ENCODE peak calls at places on chromosome 17, in eight cellular contexts. D, J, F, Z, U, O, E and R are unnamed samples.

GRCh38 chr17:47095268-47095667 is 93.8 kb downstream of the CDC27 start:
- DNase-seq in D (no peak), J (no peak), F (peak), Z (no peak), U (no peak), O (no peak), E (no peak), R (no peak)

GRCh38 chr17:62792122-62792800 is 15.9 kb downstream of the MARCHF10 start:
- DNase-seq in D (no peak), J (no peak), F (peak), Z (no peak), U (no peak), O (no peak), E (peak), R (no peak)

GRCh38 chr17:31807846-31808245 is 51.2 kb downstream of the COPRS start:
- DNase-seq in D (no peak), J (no peak), F (peak), Z (no peak), U (no peak), O (no peak), E (no peak), R (no peak)

GRCh38 chr17:37446027-37446426 is 39.3 kb downstream of the TADA2A start:
- DNase-seq in D (no peak), J (no peak), F (peak), Z (no peak), U (no peak), O (no peak), E (peak), R (no peak)

GRCh38 chr17:67438669-67439068 is 61.6 kb downstream of the PITPNC1 start:
- DNase-seq in D (no peak), J (no peak), F (no peak), Z (no peak), U (no peak), O (no peak), E (no peak), R (no peak)

GRCh38 chr17:76153202-76153601 is 12.2 kb upstream of the FOXJ1 start:
- DNase-seq in D (no peak), J (no peak), F (no peak), Z (no peak), U (no peak), O (no peak), E (no peak), R (no peak)

GRCh38 chr17:72682597-72682996 is 409.9 kb downstream of the SLC39A11 start:
- DNase-seq in D (no peak), J (no peak), F (peak), Z (no peak), U (no peak), O (no peak), E (peak), R (no peak)

GRCh38 chr17:38456031-38456815 is 28.0 kb downstream of the ARHGAP23 start:
- DNase-seq in D (no peak), J (no peak), F (no peak), Z (no peak), U (no peak), O (no peak), E (peak), R (no peak)

GRCh38 chr17:31279401-31279800 is 17.6 kb downstream of the OMG start:
- DNase-seq in D (no peak), J (no peak), F (no peak), Z (no peak), U (no peak), O (no peak), E (no peak), R (no peak)

GRCh38 chr17:42016952-42017865 is at the start of gene DNAJC7:
- DNase-seq in D (peak), J (peak), F (peak), Z (peak), U (peak), O (peak), E (peak), R (peak)

GRCh38 chr17:67491009-67491677 is 114.1 kb downstream of the PITPNC1 start:
- DNase-seq in D (peak), J (peak), F (peak), Z (peak), U (peak), O (peak), E (peak), R (peak)

GRCh38 chr17:19915579-19915978 is 47.8 kb upstream of the ULK2 start:
- DNase-seq in D (no peak), J (no peak), F (no peak), Z (no peak), U (no peak), O (no peak), E (no peak), R (no peak)

GRCh38 chr17:56269509-56269908 is 116.2 kb downstream of the ANKFN1 start:
- DNase-seq in D (no peak), J (no peak), F (peak), Z (no peak), U (no peak), O (no peak), E (no peak), R (no peak)

GRCh38 chr17:48625502-48626201 is 506 bp downstream of the HOXB9 start:
- DNase-seq in D (no peak), J (no peak), F (no peak), Z (no peak), U (no peak), O (no peak), E (peak), R (no peak)

DNA sequence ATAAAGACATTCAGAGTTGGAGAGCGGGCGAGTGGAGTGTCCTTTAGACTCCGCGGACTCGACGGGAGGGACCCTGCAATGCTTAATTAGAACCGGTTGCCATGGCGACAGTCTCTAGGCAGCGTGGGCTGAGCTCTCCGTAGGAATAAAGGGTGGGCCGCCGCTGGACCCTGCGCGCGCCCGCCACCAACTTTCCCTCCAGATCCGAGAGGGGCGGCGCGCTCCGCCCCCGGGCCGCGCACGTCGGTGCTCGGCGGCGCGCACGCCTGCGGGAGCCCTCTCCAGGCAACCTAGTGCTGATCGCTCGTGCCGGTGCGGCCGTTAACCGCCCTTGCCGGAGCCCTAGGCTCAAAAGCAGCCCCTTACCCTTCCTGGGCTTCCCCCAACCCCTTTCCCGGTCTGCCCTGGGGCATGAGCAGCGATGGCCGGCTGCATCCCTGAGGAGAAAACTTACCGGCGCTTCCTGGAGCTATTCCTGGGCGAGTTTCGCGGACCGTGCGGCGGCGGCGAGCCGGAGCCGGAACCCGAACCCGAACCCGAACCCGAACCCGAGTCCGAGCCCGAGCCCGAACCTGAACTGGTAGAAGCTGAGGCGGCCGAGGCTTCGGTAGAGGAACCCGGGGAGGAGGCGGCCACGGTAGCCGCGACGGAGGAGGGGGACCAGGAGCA is at the start of gene PPM1E:
- DNase-seq in D (peak), J (peak), F (peak), Z (peak), U (no peak), O (no peak), E (peak), R (no peak)
- H3K27ac ChIP-seq in D (no peak), J (no peak), F (no peak), Z (no peak), U (peak), O (no peak), E (no peak), R (no peak)

DNA sequence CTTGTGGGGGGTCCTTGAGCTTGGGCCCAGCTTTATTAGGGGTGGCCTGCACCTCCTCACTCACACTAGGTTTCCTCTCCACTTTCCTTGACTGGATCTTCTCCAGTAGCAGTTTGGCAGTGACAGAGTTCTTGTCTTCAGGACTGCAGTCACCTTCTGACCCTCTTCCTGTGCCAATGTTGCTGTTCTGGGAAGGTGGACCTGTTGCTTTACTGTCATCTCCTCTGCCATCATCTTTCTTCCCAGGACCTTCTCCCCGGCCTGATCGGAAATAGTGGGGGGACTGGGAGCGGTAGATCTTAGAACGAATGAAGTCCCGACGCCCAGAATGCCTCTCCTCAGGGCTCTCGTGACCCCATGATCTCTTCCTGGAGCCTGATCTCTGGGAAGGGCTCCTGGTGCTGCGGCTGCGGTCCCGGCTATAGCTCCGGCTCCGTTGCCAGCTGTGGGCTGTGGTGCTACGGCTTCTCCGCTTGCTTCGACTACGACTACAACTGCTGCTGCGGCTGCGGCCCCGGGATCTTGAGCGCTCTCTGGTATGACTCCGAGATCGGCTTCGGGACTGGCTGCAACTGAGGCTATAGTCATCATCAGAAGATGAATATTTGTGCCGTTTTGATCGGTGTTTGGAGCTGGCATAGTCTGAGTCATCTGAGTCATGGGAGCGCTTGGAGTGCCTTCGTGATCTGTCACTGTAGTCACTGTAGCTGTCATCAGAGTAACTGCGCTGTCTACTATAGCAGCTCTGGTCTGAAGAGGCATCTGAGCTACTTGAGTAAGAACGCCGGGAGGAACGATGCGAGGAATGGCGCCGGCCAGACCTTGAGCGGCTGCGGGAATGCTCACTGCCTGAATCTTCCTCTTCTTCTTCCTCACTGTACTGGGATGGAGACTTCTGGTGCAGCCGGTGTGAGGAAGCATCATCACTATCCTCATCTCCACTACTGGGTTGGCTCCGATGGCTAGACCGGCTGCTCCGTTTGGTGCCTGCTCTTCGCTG is 9.5 kb upstream of the ITGA2B start:
- DNase-seq in D (no peak), J (no peak), F (peak), Z (no peak), U (no peak), O (no peak), E (no peak), R (no peak)
- H3K27ac ChIP-seq in D (no peak), J (no peak), F (no peak), Z (no peak), U (no peak), O (no peak), E (no peak), R (no peak)

DNA sequence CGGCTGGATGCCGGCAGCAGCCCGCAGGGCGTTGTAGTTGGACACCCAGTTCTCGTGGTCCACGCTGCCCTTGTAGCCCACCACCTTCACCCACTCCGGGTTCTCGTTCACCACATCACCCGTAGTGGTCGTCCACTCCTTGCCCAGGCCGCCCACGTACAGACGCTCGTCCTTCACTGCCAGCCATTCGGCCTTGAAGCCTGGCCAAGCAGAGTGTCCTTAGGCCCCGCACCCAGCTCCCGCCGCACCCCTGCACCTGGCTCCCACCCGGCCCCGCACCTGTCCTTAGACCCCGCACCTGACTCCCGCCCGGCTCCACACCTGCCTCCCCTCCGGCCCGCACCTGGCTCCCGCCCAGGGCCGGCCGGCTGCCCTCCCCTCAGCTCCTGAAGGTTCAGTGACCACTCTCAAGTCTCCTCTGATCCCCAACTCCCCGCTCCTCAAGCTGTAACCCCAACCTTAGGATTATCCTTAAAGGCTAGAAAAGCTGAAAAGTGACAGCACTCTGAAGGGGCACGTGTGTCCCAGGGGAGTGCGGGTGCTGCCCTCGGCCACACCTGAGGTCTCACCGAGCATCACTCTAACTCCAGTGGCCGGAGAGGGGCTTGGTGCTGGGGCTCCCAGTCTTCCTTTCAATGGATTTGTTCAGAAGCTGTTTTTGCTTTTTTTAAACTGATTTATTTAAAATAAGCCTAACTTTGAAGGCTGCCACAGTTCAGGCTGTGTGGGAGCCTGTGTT is 14.4 kb downstream of the CANT1 start:
- DNase-seq in D (no peak), J (no peak), F (no peak), Z (no peak), U (no peak), O (no peak), E (no peak), R (no peak)
- H3K27ac ChIP-seq in D (no peak), J (peak), F (no peak), Z (no peak), U (no peak), O (peak), E (no peak), R (no peak)

DNA sequence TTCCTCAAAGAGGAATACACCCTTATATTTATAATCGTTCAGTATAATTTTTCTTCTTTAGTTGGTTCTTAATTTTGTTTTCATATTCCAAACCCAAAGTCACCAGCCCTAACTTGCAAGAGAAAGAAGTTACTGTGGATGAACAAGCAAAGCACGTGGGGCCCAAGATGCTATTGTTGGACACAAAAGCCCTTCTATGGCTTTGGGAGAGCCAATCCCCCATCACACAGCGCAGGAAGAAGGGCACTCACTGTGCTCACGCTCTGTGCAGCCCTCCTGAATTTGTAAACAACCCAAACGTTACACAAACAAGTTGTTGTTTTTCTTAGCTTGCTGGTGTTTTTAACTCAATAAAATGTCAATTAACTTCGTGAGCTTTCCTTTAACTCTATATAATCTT is 22.5 kb downstream of the SPPL2C start:
- DNase-seq in D (no peak), J (no peak), F (no peak), Z (no peak), U (no peak), O (no peak), E (no peak), R (no peak)
- H3K27ac ChIP-seq in D (no peak), J (no peak), F (no peak), Z (no peak), U (no peak), O (no peak), E (no peak), R (no peak)

GRCh38 chr17:66309793-66310192 is 7.4 kb downstream of the PRKCA start:
- DNase-seq in D (no peak), J (no peak), F (peak), Z (no peak), U (no peak), O (no peak), E (no peak), R (no peak)
- H3K27ac ChIP-seq in D (no peak), J (peak), F (no peak), Z (no peak), U (no peak), O (no peak), E (no peak), R (no peak)

GRCh38 chr17:69143683-69144231 is 2.1 kb upstream of the ABCA6 start:
- DNase-seq in D (no peak), J (no peak), F (no peak), Z (no peak), U (no peak), O (no peak), E (no peak), R (no peak)
- H3K27ac ChIP-seq in D (no peak), J (peak), F (no peak), Z (no peak), U (no peak), O (no peak), E (no peak), R (no peak)

GRCh38 chr17:28745777-28746473 is 2.1 kb downstream of the TRAF4 start:
- DNase-seq in D (no peak), J (no peak), F (no peak), Z (no peak), U (no peak), O (peak), E (no peak), R (no peak)
- H3K27ac ChIP-seq in D (peak), J (peak), F (peak), Z (no peak), U (peak), O (peak), E (peak), R (peak)

DNA sequence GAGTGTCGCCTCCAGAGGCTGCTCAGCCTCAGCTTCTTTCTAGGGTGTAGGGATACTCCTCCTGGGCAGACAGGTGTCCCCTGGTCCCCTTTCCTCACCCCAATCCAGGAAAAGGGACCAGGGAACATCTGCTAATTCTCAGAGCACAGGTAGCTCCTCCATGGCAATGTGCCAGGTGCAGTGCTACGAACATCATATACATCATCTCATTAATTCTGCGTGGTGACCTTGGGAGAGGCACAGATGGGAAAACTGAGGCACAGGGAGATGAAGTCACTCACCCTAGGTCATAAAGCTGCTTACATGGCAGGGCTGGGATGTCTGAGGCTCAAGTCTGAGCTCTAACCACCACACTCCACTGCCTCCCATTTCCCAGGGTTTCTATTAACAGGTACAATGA is 11.7 kb downstream of the HDAC5 start:
- DNase-seq in D (no peak), J (no peak), F (no peak), Z (no peak), U (no peak), O (no peak), E (no peak), R (no peak)
- H3K27ac ChIP-seq in D (peak), J (peak), F (peak), Z (peak), U (peak), O (peak), E (no peak), R (peak)

GRCh38 chr17:82252511-82253178 is 20.9 kb downstream of the CSNK1D start:
- DNase-seq in D (no peak), J (no peak), F (no peak), Z (no peak), U (no peak), O (no peak), E (no peak), R (no peak)
- H3K27ac ChIP-seq in D (no peak), J (no peak), F (no peak), Z (no peak), U (no peak), O (no peak), E (no peak), R (peak)